ENCODE peak calls at places on chromosomes 1 and 21, in five cellular contexts. Y is stomach, D is lower lobe of right lung, L is OCI-LY7, C is fibroblast of lung. K is an unnamed sample.

GRCh38 chr1:157641177-157641576 is 43.3 kb upstream of the FCRL4 start:
- DNase-seq in Y (no peak), D (no peak), L (no peak), C (no peak), K (no peak)

GRCh38 chr1:168304865-168305264 is 24.2 kb downstream of the TBX19 start:
- DNase-seq in C (no peak), D (no peak), Y (no peak), L (no peak), K (no peak)

GRCh38 chr1:228393268-228393699 is 13.4 kb downstream of the TRIM11 start:
- DNase-seq in D (peak; percentile 59), Y (peak; percentile 56), C (peak; percentile 77), L (peak; percentile 17), K (peak; percentile 49)

GRCh38 chr1:201042663-201043461 is 19.3 kb upstream of the KIF21B start:
- DNase-seq in C (peak; percentile 76), D (peak; percentile 69), L (peak; percentile 73), Y (peak; percentile 67), K (peak; percentile 63)

GRCh38 chr1:211638723-211639122 is 36.7 kb downstream of the NEK2 start:
- DNase-seq in L (no peak), D (no peak), C (peak; percentile 42), Y (peak; percentile 11), K (no peak)

GRCh38 chr1:222543817-222544216 is 4.1 kb downstream of the HHIPL2 start:
- DNase-seq in Y (no peak), L (no peak), D (no peak), C (no peak), K (no peak)

GRCh38 chr1:95041491-95042165 is 31.1 kb downstream of the ALG14 start:
- DNase-seq in C (peak; percentile 94), Y (peak; percentile 59), L (peak; percentile 57), D (no peak), K (peak; percentile 49)

GRCh38 chr21:27406297-27407009 is 439.6 kb upstream of the ADAMTS5 start:
- DNase-seq in D (no peak), Y (no peak), L (no peak), C (peak; percentile 80), K (no peak)

GRCh38 chr1:54989968-54990810 is 8.5 kb upstream of the BSND start:
- DNase-seq in L (no peak), D (no peak), Y (no peak), C (no peak), K (no peak)

GRCh38 chr1:7610936-7611335 is 160.2 kb upstream of the VAMP3 start:
- DNase-seq in D (no peak), L (no peak), Y (no peak), C (no peak), K (no peak)

GRCh38 chr1:234698624-234699023 is 88.6 kb upstream of the IRF2BP2 start:
- DNase-seq in C (no peak), D (no peak), L (no peak), Y (no peak), K (no peak)

GRCh38 chr1:8782001-8782620 is 35.3 kb downstream of the RERE start:
- DNase-seq in Y (no peak), D (no peak), C (no peak), L (no peak), K (no peak)

GRCh38 chr1:20366766-20367602 is 76.3 kb downstream of the VWA5B1 start:
- DNase-seq in Y (no peak), C (peak; percentile 58), L (peak; percentile 35), D (no peak), K (peak; percentile 61)

GRCh38 chr1:163980391-163980790 is 578.6 kb upstream of the PBX1 start:
- DNase-seq in D (no peak), C (no peak), L (no peak), Y (no peak), K (no peak)

GRCh38 chr1:37940299-37940947 is 6.4 kb downstream of the INPP5B start:
- DNase-seq in D (peak; percentile 49), L (no peak), C (no peak), Y (peak; percentile 69), K (no peak)

GRCh38 chr1:217534566-217534965 is 96.3 kb downstream of the GPATCH2 start:
- DNase-seq in C (peak; percentile 24), L (no peak), D (no peak), Y (no peak), K (no peak)

GRCh38 chr1:219567341-219567947 is 45.5 kb downstream of the ZC3H11B start:
- DNase-seq in C (peak; percentile 80), D (no peak), Y (no peak), L (peak; percentile 4), K (no peak)

GRCh38 chr1:61506231-61506630 is 218.7 kb downstream of the TM2D1 start:
- DNase-seq in L (no peak), Y (no peak), D (no peak), C (no peak), K (no peak)

GRCh38 chr1:147389532-147390184 is 147.2 kb downstream of the CHD1L start:
- DNase-seq in L (peak; percentile 57), D (no peak), Y (no peak), C (peak; percentile 65), K (peak; percentile 7)

GRCh38 chr1:64745181-64745985 is 508 bp downstream of the RAVER2 start:
- DNase-seq in D (peak; percentile 48), C (peak; percentile 59), Y (peak; percentile 35), L (no peak), K (peak; percentile 10)

GRCh38 chr1:207695943-207696342 is 51.0 kb downstream of the CR1L start:
- DNase-seq in Y (no peak), L (no peak), C (no peak), D (no peak), K (no peak)

GRCh38 chr1:95953005-95953404 is 719.0 kb downstream of the RWDD3 start:
- DNase-seq in L (no peak), D (no peak), Y (no peak), C (peak; percentile 47), K (peak; percentile 48)

GRCh38 chr1:202107321-202107761 is 15.4 kb upstream of the GPR37L1 start:
- DNase-seq in L (no peak), D (peak; percentile 68), Y (peak; percentile 95), C (no peak), K (no peak)

DNA sequence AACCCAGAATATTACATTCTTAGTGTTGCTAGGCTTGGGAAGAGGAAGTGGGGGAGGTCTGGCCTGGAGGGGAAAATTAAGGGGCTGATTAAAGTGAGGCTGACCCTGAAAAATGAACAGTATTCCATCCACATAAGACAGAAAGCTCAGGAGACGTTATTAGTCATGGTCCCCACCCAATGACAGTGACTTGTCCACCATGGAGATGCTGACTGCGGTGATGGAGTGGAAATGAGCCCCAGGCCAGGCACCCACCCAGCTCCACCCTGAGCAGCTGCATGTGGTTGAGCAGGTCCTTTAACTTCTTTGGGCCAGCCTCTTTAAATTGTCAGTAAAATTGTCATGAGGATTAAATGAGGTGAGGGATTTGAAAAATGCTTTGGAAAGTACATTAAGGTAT is 1.4 kb upstream of the SPRR4 start:
- DNase-seq in D (no peak), Y (no peak), C (no peak), L (no peak), K (no peak)
- H3K4me1 ChIP-seq in D (no peaks in the 10 kb centered on the region), Y (no peaks in the 10 kb centered on the region), C (no peaks in the 10 kb centered on the region), L (no peaks in the 10 kb centered on the region), K (no peaks in the 10 kb centered on the region)

GRCh38 chr1:2232255-2232915 is 4.3 kb downstream of the SKI start:
- DNase-seq in Y (no peak), C (no peak), D (peak; percentile 68), L (no peak), K (no peak)

GRCh38 chr1:2233468-2233867 is 5.3 kb downstream of the SKI start:
- DNase-seq in L (no peak), C (no peak), D (no peak), Y (no peak), K (no peak)

GRCh38 chr1:2233997-2234761 is 6.1 kb downstream of the SKI start:
- DNase-seq in Y (peak; percentile 77), L (no peak), C (peak; percentile 97), D (peak; percentile 97), K (no peak)

GRCh38 chr1:2231667-2232254 is 3.6 kb downstream of the SKI start:
- DNase-seq in Y (peak; percentile 76), C (peak; percentile 81), L (no peak), D (peak; percentile 94), K (peak; percentile 76)

GRCh38 chr1:2232916-2233438 is 4.9 kb downstream of the SKI start:
- DNase-seq in C (no peak), L (no peak), D (no peak), Y (no peak), K (no peak)
- H3K36me3 ChIP-seq in C (peaks cover 11% of the 10 kb centered on the region), L (no peaks in the 10 kb centered on the region), D (no peaks in the 10 kb centered on the region), Y (no peaks in the 10 kb centered on the region), K (no peaks in the 10 kb centered on the region)

DNA sequence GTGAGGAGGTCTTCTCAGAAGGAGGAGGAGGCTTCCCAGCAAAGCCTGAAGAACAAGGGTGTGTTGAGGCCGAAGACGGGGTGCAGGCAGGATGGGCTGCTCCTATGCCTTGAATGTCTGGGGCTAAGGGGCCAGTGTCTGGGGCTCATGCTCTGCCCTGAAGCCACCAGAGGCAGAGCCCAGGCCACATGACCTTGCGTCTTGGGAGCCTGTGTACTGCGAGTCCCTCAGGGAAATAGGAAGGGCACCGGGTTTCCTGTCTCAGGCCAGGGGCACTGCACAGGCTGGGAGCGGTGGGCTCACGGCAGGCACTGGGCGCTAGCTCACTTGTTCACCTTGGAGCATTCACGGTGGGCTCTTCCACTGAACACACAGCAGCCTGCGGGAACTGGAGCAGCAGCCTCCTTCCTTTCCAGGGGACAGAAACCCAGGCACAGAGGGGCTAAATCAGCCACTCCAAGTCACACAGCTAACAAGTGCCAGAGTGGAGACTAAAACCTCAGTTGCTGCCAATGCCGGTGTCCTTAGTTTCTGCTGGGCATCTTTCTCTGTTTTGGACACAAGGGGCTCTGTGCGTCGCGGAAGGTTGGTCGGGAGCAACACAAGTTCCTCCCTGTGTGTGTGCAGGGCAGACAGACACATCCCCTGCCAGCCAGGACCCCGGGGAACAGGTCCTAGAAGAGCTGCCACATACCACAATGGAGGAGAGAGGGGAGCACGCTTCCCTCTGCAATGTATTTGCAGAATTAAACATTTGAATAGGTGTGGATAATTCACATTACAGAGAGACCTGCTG is 104.8 kb upstream of the C1orf174 start:
- DNase-seq in Y (no peak), C (no peak), D (no peak), L (no peak), K (no peak)
- H3K4me1 ChIP-seq in Y (no peaks in the 10 kb centered on the region), C (no peaks in the 10 kb centered on the region), D (no peaks in the 10 kb centered on the region), L (peaks cover 28% of the 10 kb centered on the region), K (no peaks in the 10 kb centered on the region)

DNA sequence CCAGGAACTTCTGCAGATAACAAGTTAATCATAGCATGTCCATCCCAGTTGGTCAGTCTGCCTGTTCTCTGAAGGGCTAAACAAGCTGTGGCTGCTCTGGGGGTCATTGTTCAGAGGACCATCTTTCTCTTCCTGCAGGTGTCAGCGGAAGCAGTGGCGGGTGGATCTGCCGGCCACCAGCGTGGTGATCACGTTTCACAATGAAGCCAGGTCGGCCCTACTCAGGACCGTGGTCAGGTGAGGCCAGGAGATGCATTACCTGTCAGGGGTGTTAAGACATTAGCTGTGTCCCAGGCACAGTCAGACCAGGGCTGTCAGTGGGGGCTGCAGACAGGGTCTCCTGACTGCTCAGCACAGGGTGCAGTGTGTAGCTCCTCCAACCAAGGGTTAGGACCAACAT is 168.8 kb downstream of the GALNT2 start:
- DNase-seq in L (no peak), D (no peak), C (no peak), Y (no peak), K (no peak)
- H3K36me3 ChIP-seq in L (peaks cover 12% of the 10 kb centered on the region), D (peaks cover 18% of the 10 kb centered on the region), C (no peaks in the 10 kb centered on the region), Y (peaks cover 35% of the 10 kb centered on the region), K (peaks cover 9% of the 10 kb centered on the region)

GRCh38 chr1:28369225-28369517 is 369 bp upstream of the PHACTR4 start:
- DNase-seq in D (no peak), Y (no peak), L (no peak), C (no peak), K (no peak)
- H3K4me1 ChIP-seq in D (peaks cover 19% of the 10 kb centered on the region), Y (peaks cover 30% of the 10 kb centered on the region), L (peaks cover 25% of the 10 kb centered on the region), C (no peaks in the 10 kb centered on the region), K (no peaks in the 10 kb centered on the region)